ENCODE peak calls at places on chromosomes 16 and 17, in eight cellular contexts. L, H, M, Z, B, G, W and K are unnamed samples.

GRCh38 chr16:73337897-73338296 is 290.0 kb upstream of the ZFHX3 start:
- DNase-seq in L (no peak), W (no peak), B (no peak), Z (no peak), G (no peak), M (no peak), H (no peak), K (no peak)

GRCh38 chr16:18933501-18933900 is 7.3 kb upstream of the SMG1 start:
- DNase-seq in G (no peak), M (no peak), H (no peak), Z (no peak), L (no peak), W (no peak), B (no peak), K (no peak)

GRCh38 chr17:2931426-2931825 is 132.0 kb downstream of the OR1D5 start:
- DNase-seq in Z (no peak), H (no peak), L (no peak), B (no peak), G (no peak), W (peak), M (no peak), K (no peak)

GRCh38 chr17:31811021-31811565 is 48.0 kb downstream of the COPRS start:
- DNase-seq in Z (no peak), L (no peak), W (no peak), H (no peak), G (no peak), B (no peak), M (no peak), K (no peak)

GRCh38 chr16:66416136-66416535 is 11.0 kb upstream of the BEAN1 start:
- DNase-seq in G (no peak), M (no peak), B (no peak), L (no peak), W (no peak), H (no peak), Z (no peak), K (no peak)

GRCh38 chr16:88649924-88650748 is 717 bp downstream of the CYBA start:
- DNase-seq in B (no peak), L (no peak), Z (peak), W (peak), G (no peak), H (no peak), M (no peak), K (no peak)

GRCh38 chr16:58464047-58464915 is 35.7 kb upstream of the NDRG4 start:
- DNase-seq in M (peak), W (peak), B (no peak), G (peak), H (peak), L (no peak), Z (no peak), K (no peak)

GRCh38 chr17:46028969-46029565 is 30.0 kb downstream of the STH start:
- DNase-seq in Z (no peak), B (no peak), L (no peak), W (no peak), G (no peak), M (no peak), H (no peak), K (no peak)

GRCh38 chr16:82891918-82892317 is 265.1 kb downstream of the CDH13 start:
- DNase-seq in H (no peak), G (no peak), L (no peak), Z (no peak), W (no peak), B (no peak), M (no peak), K (no peak)

GRCh38 chr17:52673791-52674190 is 515.3 kb upstream of the CA10 start:
- DNase-seq in Z (no peak), G (no peak), H (no peak), W (no peak), B (no peak), M (no peak), L (no peak), K (no peak)

GRCh38 chr17:17348872-17349723 is 45.9 kb downstream of the NT5M start:
- DNase-seq in L (no peak), M (no peak), G (no peak), W (no peak), H (no peak), Z (no peak), B (no peak), K (peak)

GRCh38 chr17:43381621-43382020 is 17.2 kb upstream of the ARL4D start:
- DNase-seq in B (no peak), L (no peak), G (no peak), M (no peak), Z (no peak), H (no peak), W (no peak), K (no peak)
- H3K27ac ChIP-seq in B (no peak), L (no peak), G (no peak), M (no peak), Z (no peak), H (no peak), W (no peak), K (no peak)

DNA sequence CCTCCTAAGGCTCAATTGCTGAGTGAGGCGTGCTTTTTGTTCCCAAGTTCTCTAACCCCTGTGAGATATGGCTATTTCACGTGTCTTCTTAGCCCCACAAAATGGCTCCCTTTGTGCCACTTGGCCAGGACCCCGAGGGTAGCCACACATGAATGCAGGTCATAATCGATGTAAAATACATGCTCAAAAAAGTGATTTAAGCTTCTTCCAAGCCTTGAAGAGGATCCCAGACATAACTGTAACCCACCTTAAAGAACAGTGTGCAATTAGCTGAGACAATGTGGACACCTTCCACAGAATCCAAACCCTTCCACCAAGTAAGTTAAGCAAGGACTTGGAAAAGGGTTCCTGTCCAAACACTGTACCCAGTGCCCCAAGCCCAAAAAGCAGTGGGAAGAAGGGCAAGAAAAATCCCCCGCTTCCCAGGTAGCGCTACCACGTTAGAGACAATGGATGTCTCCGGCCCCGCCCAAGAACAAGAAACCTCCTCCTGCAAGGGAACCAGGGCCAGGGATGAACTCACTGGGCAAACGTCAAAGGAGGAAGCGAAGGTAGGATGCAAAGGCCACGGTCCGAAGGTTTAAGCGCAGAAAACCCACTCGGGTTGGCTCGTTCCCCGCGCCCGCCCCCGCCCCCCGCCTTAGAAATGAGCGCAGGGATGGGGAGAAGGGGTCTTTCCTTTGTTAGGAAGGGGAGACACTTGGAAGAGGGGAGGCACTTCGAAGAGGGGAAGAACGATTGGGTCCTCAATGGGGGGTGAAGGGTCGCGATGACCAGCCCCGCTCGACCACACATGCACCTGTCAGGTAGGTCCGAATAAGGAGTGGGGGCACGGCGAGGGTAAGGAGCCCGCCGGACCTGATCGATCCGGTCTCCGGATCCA is 1.1 kb downstream of the JPT1 start:
- DNase-seq in H (peak), G (no peak), W (peak), B (no peak), M (no peak), Z (peak), L (no peak), K (no peak)
- H3K27ac ChIP-seq in H (peak), G (no peak), W (peak), B (peak), M (no peak), Z (peak), L (peak), K (no peak)

DNA sequence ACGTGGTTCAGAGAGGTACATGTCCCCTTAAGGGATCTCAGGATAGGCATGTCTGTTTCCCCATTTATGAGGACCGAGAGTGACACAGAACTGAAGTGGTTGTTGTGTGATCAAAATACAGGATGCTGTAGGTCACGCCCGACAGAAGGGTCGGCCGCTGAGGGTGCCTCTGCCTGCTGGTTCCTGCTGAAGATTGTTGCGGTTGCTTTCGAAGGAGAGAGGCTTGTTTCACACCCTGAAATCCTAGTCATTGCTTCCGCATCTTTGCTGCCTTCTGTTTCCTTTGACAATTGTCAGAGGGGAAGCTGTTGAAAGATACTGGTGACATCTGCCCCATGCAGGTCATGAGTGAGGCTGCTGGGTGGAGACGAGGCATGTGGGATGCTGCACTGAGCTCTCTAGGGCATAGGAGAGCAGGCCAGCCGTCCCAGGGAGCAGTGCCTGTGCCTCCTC is 3.8 kb upstream of the NAT9 start:
- DNase-seq in L (no peak), M (no peak), B (no peak), W (no peak), H (no peak), G (peak), Z (no peak), K (no peak)
- H3K27ac ChIP-seq in L (no peak), M (no peak), B (no peak), W (no peak), H (no peak), G (peak), Z (no peak), K (peak)

DNA sequence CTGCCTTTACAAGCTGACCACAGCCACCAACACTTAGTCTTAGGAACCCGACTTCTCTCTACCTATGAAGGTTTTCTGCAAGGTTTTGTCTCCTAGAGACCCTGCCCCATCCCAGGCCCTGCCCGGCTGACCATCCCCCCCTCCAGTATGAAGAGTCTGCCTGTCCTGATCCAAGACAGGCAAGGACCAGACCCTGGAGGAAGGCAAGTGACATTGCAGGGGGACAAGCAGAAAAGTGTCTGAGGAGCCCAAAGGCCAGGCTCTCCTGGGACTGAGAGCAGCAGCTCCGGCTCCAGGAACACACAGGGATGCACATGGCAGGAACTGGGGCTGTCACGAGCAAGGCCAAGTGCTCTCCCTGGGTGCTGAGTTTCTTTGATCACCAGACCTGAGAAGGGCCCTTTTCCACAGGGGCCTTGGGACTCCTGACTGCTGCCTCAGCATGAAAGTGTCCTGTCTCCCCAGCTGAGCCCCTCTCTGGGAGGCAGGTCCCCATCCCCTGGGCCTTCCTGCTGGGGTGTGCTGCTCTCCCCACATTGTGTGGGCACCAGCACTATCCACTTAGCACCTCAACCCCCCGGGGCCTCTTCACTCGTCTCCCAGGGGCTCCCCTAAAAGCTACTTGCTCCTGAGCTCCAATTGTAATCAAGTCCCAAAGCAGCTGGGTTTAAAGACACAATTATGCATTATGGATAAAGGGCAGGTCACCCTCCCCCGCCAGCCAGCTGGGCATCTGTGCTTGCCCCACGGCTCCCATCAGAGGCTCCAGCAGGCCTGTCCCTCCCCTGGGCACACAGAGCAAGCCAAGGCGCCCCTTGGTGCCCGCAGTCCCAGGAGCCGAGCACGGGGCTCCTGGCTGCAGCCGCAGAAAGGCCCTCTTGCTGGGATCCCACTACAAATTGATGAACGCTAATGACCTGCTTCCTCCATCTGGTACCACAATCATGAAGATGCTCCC is 11.5 kb upstream of the CACNG4 start:
- DNase-seq in L (no peak), M (no peak), Z (no peak), W (no peak), H (no peak), G (no peak), B (no peak), K (no peak)
- H3K27ac ChIP-seq in L (peak), M (no peak), Z (peak), W (no peak), H (no peak), G (no peak), B (peak), K (no peak)

DNA sequence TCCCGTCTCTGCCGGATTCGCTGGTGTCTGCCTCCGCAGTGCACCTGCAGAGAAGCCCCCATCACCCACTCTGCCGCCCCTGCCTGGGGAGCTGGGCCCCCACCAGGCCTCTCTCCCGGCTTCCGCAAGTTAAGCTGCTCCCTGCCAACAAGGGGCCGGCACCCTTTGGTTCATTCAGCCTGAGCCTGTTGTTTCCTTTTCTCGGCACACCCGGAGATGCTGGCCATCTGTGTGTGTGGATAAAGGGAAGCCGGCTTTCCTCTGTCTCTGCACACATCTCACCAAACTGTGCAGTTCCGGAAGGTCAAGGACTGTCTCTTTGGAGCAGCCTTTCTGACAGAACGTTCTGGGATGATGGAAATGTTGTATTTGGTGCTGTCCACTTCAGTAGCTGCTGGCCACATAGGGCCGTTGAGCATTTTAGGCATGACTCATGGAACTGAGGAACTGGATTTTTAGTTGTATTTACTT is 6.8 kb downstream of the MAPK8IP3 start:
- DNase-seq in L (no peak), W (no peak), B (no peak), Z (peak), M (no peak), H (no peak), G (no peak), K (no peak)
- H3K27ac ChIP-seq in L (no peak), W (no peak), B (no peak), Z (no peak), M (no peak), H (peak), G (peak), K (no peak)

GRCh38 chr17:71921726-71922320 is 199.0 kb upstream of the SOX9 start:
- DNase-seq in L (no peak), H (no peak), B (no peak), G (no peak), Z (peak), W (no peak), M (no peak), K (no peak)
- H3K27ac ChIP-seq in L (no peak), H (no peak), B (no peak), G (no peak), Z (peak), W (no peak), M (no peak), K (no peak)

GRCh38 chr16:22353188-22353919 is 21.1 kb downstream of the CDR2 start:
- DNase-seq in G (no peak), M (no peak), L (peak), Z (peak), W (peak), B (peak), H (peak), K (no peak)
- H3K27ac ChIP-seq in G (no peak), M (no peak), L (peak), Z (peak), W (peak), B (peak), H (peak), K (no peak)

GRCh38 chr16:752008-752315 is 8.6 kb upstream of the MSLN start:
- DNase-seq in W (peak), Z (no peak), M (no peak), H (no peak), L (no peak), B (no peak), G (no peak), K (no peak)
- H3K27ac ChIP-seq in W (no peak), Z (no peak), M (no peak), H (no peak), L (no peak), B (no peak), G (no peak), K (no peak)

GRCh38 chr17:7883781-7884386 is 4.7 kb upstream of the CHD3 start:
- DNase-seq in B (no peak), W (no peak), L (no peak), M (no peak), Z (peak), H (peak), G (no peak), K (peak)

GRCh38 chr17:7881655-7882054 is 6.9 kb upstream of the CHD3 start:
- DNase-seq in G (no peak), H (no peak), W (no peak), B (no peak), Z (no peak), M (no peak), L (no peak), K (peak)

GRCh38 chr17:7884581-7885356 is 3.8 kb upstream of the CHD3 start:
- DNase-seq in G (no peak), M (no peak), B (no peak), Z (peak), W (peak), L (no peak), H (peak), K (peak)

GRCh38 chr17:7882068-7882467 is 6.5 kb upstream of the CHD3 start:
- DNase-seq in B (no peak), G (no peak), H (no peak), W (no peak), M (no peak), Z (no peak), L (no peak), K (peak)

GRCh38 chr17:7882629-7883028 is 6.0 kb upstream of the CHD3 start:
- DNase-seq in B (no peak), L (no peak), Z (no peak), G (no peak), H (no peak), M (no peak), W (no peak), K (peak)
- H3K27ac ChIP-seq in B (no peak), L (no peak), Z (no peak), G (no peak), H (peak), M (no peak), W (no peak), K (peak)

GRCh38 chr17:68600123-68600880 is 865 bp downstream of the FAM20A start:
- DNase-seq in B (no peak), Z (peak), M (peak), W (peak), H (no peak), L (no peak), G (no peak), K (no peak)

GRCh38 chr17:68601565-68602266 is 549 bp upstream of the FAM20A start:
- DNase-seq in L (no peak), M (no peak), B (no peak), H (no peak), G (no peak), Z (no peak), W (no peak), K (no peak)

GRCh38 chr17:68602267-68602644 is 1.1 kb upstream of the FAM20A start:
- DNase-seq in B (no peak), Z (no peak), W (no peak), L (no peak), M (no peak), H (no peak), G (no peak), K (no peak)

GRCh38 chr17:68599873-68600122 is 1.4 kb downstream of the FAM20A start:
- DNase-seq in Z (no peak), B (no peak), M (no peak), L (no peak), H (no peak), W (no peak), G (no peak), K (no peak)

GRCh38 chr17:68600881-68601564 is at the start of gene FAM20A:
- DNase-seq in Z (peak), L (no peak), W (peak), M (no peak), H (peak), G (no peak), B (no peak), K (no peak)
- H3K27ac ChIP-seq in Z (no peak), L (no peak), W (no peak), M (no peak), H (no peak), G (no peak), B (no peak), K (peak)